ENCODE peak calls at places on chromosomes 3 and 15, in nine cellular contexts. U is thyroid gland, J is breast epithelium, Z is uterus, Y is stomach, K is tibial artery, G is fibroblast of villous mesenchyme, E is suprapubic skin, X is lower lobe of right lung. D is an unnamed sample.

GRCh38 chr3:29486087-29486486 is 205.2 kb downstream of the RBMS3 start:
- DNase-seq in U (no peak), G (peak), Z (no peak), E (no peak), K (no peak), J (no peak), X (no peak), Y (no peak), D (no peak)

GRCh38 chr15:48449734-48450133 is 118.5 kb downstream of the DUT start:
- DNase-seq in X (no peak), J (no peak), Y (no peak), G (no peak), U (no peak), Z (no peak), K (no peak), E (no peak), D (no peak)

GRCh38 chr3:104596551-104596950 is 770.2 kb upstream of the ALCAM start:
- DNase-seq in U (no peak), J (no peak), K (no peak), Z (no peak), X (no peak), E (no peak), G (peak), Y (no peak), D (no peak)

GRCh38 chr3:156750191-156750873 is 75.8 kb upstream of the LEKR1 start:
- DNase-seq in J (no peak), U (no peak), E (no peak), Y (no peak), X (no peak), G (peak), K (no peak), Z (no peak), D (no peak)

GRCh38 chr3:27494784-27495183 is 10.6 kb upstream of the SLC4A7 start:
- DNase-seq in Z (no peak), E (no peak), Y (no peak), G (no peak), U (no peak), X (no peak), J (no peak), K (no peak), D (no peak)

GRCh38 chr3:173653781-173654180 is 256.2 kb downstream of the NLGN1 start:
- DNase-seq in K (no peak), Y (no peak), E (no peak), Z (no peak), X (no peak), U (no peak), G (no peak), J (no peak), D (no peak)

GRCh38 chr3:150545419-150546225 is 674 bp downstream of the SERP1 start:
- DNase-seq in K (peak), Y (peak), Z (peak), U (peak), J (no peak), G (peak), E (peak), X (no peak), D (peak)

GRCh38 chr3:57068437-57069089 is 8.1 kb downstream of the SPATA12 start:
- DNase-seq in Z (peak), K (peak), U (peak), G (peak), E (peak), Y (no peak), X (no peak), J (no peak), D (no peak)

GRCh38 chr15:31438601-31439265 is 112.1 kb downstream of the KLF13 start:
- DNase-seq in K (no peak), U (peak), G (no peak), J (no peak), Z (no peak), X (peak), Y (no peak), E (no peak), D (no peak)

GRCh38 chr15:31440754-31441298 is 114.2 kb downstream of the KLF13 start:
- DNase-seq in U (peak), X (peak), E (peak), K (peak), Y (peak), Z (peak), G (peak), J (no peak), D (peak)

GRCh38 chr15:31439328-31439727 is 112.7 kb downstream of the KLF13 start:
- DNase-seq in K (no peak), J (no peak), G (no peak), X (no peak), Y (no peak), E (no peak), Z (no peak), U (peak), D (no peak)

GRCh38 chr15:31444844-31445243 is 118.2 kb downstream of the KLF13 start:
- DNase-seq in U (no peak), K (no peak), G (no peak), X (no peak), Y (no peak), Z (no peak), J (no peak), E (no peak), D (no peak)

DNA sequence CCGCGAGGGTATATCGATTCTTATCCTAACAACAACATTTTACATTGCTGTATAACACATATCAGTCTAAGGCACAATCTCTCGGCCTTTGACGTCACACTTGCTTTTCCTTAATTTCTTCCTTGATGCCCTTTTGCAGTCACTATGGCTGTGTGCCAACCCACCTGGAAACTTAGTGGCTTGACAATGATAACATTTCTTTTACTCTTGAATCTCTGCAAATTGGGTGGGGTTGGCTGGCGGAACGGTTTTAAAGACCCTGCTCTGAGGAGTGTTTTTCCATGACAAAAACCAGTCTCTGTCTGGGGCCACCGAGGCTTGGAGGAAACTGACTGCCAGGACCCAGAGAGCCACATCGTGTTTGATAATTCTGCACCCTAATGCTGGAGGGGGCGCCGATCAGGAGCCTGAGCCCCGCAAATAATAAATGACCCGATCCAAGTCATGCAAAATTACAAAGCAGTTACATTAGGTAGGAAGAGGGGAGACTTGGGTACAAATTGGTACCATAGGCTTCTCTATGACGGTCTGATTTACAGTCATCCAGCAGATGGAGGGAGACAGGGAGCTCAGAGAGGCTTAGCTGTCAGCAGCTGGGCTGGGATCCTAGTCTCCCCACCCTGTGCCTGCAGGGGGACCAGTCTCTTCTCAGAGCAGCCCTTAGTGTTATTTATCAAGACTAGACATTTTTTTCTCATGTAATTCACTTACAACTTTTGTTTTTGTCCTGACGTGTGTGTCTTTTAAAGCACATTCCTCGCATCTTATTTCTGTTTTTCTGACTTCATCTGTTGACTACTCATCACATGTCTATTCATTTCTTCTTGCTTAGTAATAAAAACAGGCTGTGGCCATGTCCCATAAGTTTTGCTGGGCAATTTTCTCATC is 115.8 kb downstream of the KLF13 start:
- DNase-seq in G (peak), K (no peak), E (no peak), U (no peak), Y (peak), J (no peak), Z (peak), X (no peak), D (no peak)
- TF ChIP-seq CTCF in G (peak), K (peak), E (peak), U (no peak), Y (no peak), J (no peak), Z (peak), X (no peak), D (no peak)

DNA sequence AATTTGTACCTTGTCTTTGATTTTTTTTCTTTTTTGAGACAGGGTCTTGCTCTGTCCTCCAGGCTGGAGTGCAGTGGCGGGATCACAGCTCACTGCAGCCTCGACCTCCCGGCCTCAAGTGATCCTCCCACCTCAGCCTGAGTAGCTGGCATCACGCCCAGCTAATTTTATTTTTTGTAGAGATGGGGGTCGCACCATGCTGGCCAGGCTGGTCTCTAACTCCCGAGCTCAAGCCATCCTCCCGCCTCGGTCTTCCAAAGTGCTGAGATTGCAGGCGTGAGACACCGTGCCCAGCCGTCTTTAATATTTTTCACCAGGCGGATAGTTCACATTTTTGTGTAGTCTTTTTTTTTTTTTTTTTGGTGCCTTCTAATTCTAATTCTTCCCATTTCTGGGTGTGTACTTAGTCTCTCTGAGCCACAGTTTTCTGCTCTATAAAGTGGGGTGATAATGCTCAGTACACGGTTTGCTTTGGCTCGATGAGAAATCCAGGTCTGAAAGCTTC is 528 bp upstream of the TATDN2 start:
- DNase-seq in K (no peak), E (no peak), Y (no peak), X (no peak), U (no peak), G (no peak), J (no peak), Z (peak), D (no peak)
- H3K4me3 ChIP-seq in K (peak), E (peak), Y (peak), X (peak), U (no peak), G (peak), J (peak), Z (peak), D (peak)

GRCh38 chr3:98372445-98372844 is 18.0 kb upstream of the OR5K3 start:
- DNase-seq in J (no peak), Z (no peak), K (no peak), U (no peak), Y (no peak), E (no peak), X (no peak), G (no peak), D (no peak)

GRCh38 chr3:98371186-98371585 is 17.5 kb downstream of the OR5K4 start:
- DNase-seq in G (no peak), X (no peak), Z (no peak), Y (no peak), K (no peak), U (no peak), E (no peak), J (no peak), D (no peak)

GRCh38 chr3:98371853-98372252 is 18.2 kb downstream of the OR5K4 start:
- DNase-seq in J (no peak), K (no peak), X (no peak), Z (no peak), Y (no peak), E (no peak), U (no peak), G (no peak), D (no peak)

GRCh38 chr3:98367464-98368246 is 14.0 kb downstream of the OR5K4 start:
- DNase-seq in E (no peak), U (no peak), X (no peak), G (no peak), K (no peak), Z (no peak), Y (no peak), J (no peak), D (no peak)
- TF ChIP-seq CTCF in E (no peak), U (no peak), X (no peak), G (no peak), K (no peak), Z (no peak), Y (no peak), J (no peak), D (no peak)

DNA sequence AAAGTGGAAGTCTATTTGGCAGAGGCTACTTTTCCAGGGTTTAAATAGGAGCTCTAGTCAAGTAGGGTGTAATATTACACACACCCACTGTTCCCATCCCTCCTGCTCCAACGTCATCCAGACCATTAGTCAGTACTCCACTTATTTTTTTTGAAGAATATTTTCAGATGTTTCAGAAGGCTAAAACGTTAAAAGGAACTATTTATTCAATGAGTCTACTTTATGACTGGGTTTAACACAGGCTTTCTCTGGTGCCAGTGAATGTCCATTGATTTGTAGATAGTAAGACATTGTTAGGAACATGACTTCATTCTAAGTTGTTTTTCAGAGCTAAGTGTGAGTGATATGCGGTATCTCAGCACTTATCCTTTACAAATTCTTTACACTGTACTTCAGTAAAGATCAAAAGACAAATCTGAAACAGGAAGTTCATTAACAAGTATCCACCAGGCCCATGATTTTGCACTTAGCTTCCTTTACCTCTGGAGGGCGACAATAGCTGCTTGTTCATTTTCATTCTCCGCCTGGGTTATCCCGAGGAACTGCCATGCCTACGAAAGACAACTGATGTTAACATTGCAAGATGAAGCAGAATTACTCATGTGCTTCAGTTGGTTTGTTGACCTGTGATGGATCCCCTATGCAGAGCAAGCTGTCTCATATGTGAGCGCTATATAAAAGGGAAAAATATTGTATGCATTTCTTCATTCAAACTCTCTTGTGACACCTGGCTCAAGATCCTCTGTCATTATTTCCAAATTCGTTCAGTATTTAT is 158.7 kb downstream of the USP13 start:
- DNase-seq in K (no peak), U (peak), G (peak), X (no peak), J (no peak), E (no peak), Z (no peak), Y (peak), D (no peak)
- H3K4me3 ChIP-seq in K (no peak), U (no peak), G (no peak), X (no peak), J (no peak), E (no peak), Z (no peak), Y (no peak), D (no peak)

GRCh38 chr3:43583481-43583880 is 38.3 kb downstream of the ANO10 start:
- DNase-seq in X (no peak), E (no peak), Z (no peak), U (no peak), J (no peak), G (no peak), Y (no peak), K (no peak), D (no peak)
- TF ChIP-seq CTCF in X (no peak), E (no peak), Z (no peak), U (no peak), J (no peak), G (no peak), Y (no peak), K (no peak), D (no peak)

DNA sequence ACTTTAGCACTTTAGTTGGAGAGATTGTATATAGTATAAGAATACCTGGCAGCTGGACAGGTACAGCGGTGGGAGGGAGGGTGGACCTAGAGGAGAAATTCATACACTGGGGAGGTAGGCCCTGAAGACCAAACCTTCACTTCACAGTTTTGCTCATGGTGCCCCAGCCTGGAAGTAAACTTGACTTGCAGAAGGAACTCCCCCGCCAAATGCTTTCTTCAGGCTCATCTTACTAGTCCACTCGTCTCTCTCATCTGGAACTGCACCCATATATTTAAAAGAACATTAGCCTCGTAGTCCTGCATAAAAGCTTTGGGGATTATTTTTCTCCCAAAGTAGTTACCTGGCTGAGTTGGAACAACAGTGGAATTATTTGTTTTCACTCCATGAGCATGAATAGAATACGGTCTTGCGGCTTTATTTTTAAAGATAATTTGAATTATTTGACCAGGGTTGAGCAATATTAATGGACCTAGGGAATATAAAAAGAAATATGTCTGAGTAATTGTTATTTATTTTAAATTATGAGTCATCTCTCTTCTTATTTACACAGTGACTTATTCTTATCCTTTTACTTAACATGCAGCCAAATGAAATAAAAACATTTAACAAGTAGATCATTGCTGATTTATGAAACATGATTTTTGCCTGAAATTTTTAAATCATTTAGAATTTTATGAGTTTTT is 25.5 kb upstream of the CP start:
- DNase-seq in U (no peak), E (no peak), G (peak), Z (peak), K (no peak), J (no peak), X (no peak), Y (no peak), D (no peak)
- H3K4me3 ChIP-seq in U (no peak), E (no peak), G (no peak), Z (no peak), K (no peak), J (no peak), X (no peak), Y (no peak), D (no peak)

GRCh38 chr3:101632586-101632985 is 44.3 kb downstream of the ZBTB11 start:
- DNase-seq in Y (no peak), K (no peak), G (no peak), E (no peak), X (no peak), Z (no peak), U (no peak), J (no peak), D (no peak)
- TF ChIP-seq CTCF in Y (no peak), K (no peak), G (no peak), E (no peak), X (no peak), Z (no peak), U (no peak), J (no peak), D (no peak)

DNA sequence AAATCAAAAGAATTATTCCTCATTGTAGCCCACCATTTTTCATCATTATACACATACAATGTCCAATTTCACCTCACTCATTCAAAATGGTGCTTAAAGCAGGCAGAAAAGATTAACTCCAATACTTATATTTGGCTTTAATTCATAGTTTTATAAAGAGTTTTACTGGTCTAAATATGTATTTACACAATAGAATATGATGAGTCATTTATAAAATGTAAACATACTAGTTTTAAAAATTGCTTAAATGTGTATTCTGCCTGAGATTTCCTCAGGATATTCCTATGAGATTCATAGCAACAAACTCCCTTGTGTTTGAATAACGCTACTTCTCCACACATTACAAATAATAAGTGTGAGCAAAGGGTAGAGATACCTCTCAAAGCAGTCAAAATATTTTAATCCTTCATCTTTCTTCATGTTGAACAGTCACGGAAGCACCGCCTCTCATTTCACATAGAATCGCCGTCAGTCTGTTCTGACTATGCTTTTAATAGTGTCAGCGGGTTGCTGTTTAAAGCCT is 75.7 kb upstream of the GBE1 start:
- DNase-seq in E (no peak), X (no peak), J (no peak), Y (no peak), K (no peak), U (no peak), G (no peak), Z (no peak), D (no peak)
- H3K4me3 ChIP-seq in E (no peak), X (no peak), J (no peak), Y (no peak), K (no peak), U (no peak), G (no peak), Z (no peak), D (no peak)

DNA sequence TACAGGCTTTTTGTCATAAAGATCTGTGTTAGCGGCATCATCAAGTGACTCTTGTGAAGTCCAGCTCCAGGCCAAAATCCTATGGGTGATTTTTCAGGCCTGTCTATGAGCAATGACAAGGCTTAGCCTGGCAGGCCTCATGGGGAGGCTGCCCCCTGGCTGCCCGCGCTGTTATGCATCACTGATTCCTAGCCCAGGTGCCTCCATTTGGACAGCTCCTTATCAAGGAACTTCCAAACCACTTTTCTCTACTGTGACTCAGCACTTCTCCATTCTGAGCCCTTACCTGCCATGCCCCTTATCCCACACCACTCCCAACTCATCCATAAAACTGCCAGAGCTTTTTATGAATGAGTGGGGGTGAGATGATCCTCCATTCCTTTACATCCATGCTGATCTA is 91.5 kb upstream of the C3orf80 start:
- DNase-seq in Y (no peak), E (no peak), J (no peak), X (no peak), Z (no peak), U (no peak), K (no peak), G (no peak), D (no peak)
- TF ChIP-seq CTCF in Y (peak), E (no peak), J (no peak), X (peak), Z (no peak), U (no peak), K (no peak), G (peak), D (no peak)